ENCODE peak calls at places on chromosome 7, in seven cellular contexts. S is PC-3, L is fibroblast of lung, V is HCT116, D is IMR-90, R is hepatocyte, W is SK-N-SH. U is an unnamed sample. For H3K27me3, the result is how much of the 10 kb centered on the place peaks cover.

GRCh38 chr7:1586126-1586826 is 16.4 kb upstream of the PSMG3 start:
- DNase-seq in S (no peak), L (no peak), V (no peak), D (no peak), R (no peak), W (peak), U (no peak)

GRCh38 chr7:134865001-134865845 is 85.8 kb downstream of the CALD1 start:
- DNase-seq in S (no peak), L (peak), V (no peak), D (peak), R (no peak), W (no peak), U (no peak)

GRCh38 chr7:24073651-24074420 is 210.2 kb upstream of the NPY start:
- DNase-seq in S (no peak), L (no peak), V (no peak), D (no peak), R (no peak), W (no peak), U (no peak)

GRCh38 chr7:135362871-135363270 is 129.2 kb downstream of the STRA8 start:
- DNase-seq in S (no peak), L (no peak), V (no peak), D (no peak), R (no peak), W (no peak), U (no peak)

GRCh38 chr7:45646996-45647411 is 72.8 kb downstream of the ADCY1 start:
- DNase-seq in S (no peak), L (no peak), V (no peak), D (peak), R (no peak), W (peak), U (no peak)

GRCh38 chr7:129635300-129636029 is 23.9 kb downstream of the NRF1 start:
- DNase-seq in S (peak), L (peak), V (peak), D (peak), R (peak), W (peak), U (peak)

GRCh38 chr7:129085148-129085547 is 30.2 kb upstream of the TNPO3 start:
- DNase-seq in S (no peak), L (no peak), V (no peak), D (no peak), R (no peak), W (no peak), U (no peak)

GRCh38 chr7:157150825-157151412 is 12.2 kb downstream of the UBE3C start:
- DNase-seq in S (no peak), L (peak), V (no peak), D (peak), R (peak), W (peak), U (no peak)

GRCh38 chr7:45028920-45029344 is 28.9 kb downstream of the CCM2 start:
- DNase-seq in S (no peak), L (no peak), V (no peak), D (no peak), R (no peak), W (no peak), U (no peak)

GRCh38 chr7:22675917-22676343 is 51.1 kb upstream of the IL6 start:
- DNase-seq in S (no peak), L (peak), V (no peak), D (peak), R (peak), W (no peak), U (no peak)

GRCh38 chr7:30501264-30501663 is 3.4 kb downstream of the GGCT start:
- DNase-seq in S (no peak), L (no peak), V (no peak), D (no peak), R (no peak), W (no peak), U (no peak)

GRCh38 chr7:90261441-90261840 is 16.5 kb downstream of the CFAP69 start:
- DNase-seq in S (no peak), L (no peak), V (no peak), D (no peak), R (no peak), W (no peak), U (no peak)

GRCh38 chr7:94655884-94656657 is at the start of gene SGCE:
- DNase-seq in S (peak), L (peak), V (peak), D (peak), R (peak), W (peak), U (peak)

GRCh38 chr7:28685660-28686417 is 272.3 kb downstream of the TRIL start:
- DNase-seq in S (peak), L (peak), V (peak), D (peak), R (peak), W (peak), U (peak)

GRCh38 chr7:50229964-50230363 is 74.6 kb upstream of the IKZF1 start:
- DNase-seq in S (peak), L (no peak), V (peak), D (peak), R (no peak), W (no peak), U (no peak)

GRCh38 chr7:19400771-19401254 is 255.6 kb upstream of the FERD3L start:
- DNase-seq in S (no peak), L (no peak), V (no peak), D (no peak), R (no peak), W (no peak), U (no peak)

GRCh38 chr7:65750511-65751344 is 122.1 kb upstream of the VKORC1L1 start:
- DNase-seq in S (peak), L (peak), V (peak), D (peak), R (peak), W (peak), U (peak)

GRCh38 chr7:39587393-39587792 is 21.2 kb downstream of the YAE1 start:
- DNase-seq in S (peak), L (peak), V (no peak), D (peak), R (no peak), W (no peak), U (no peak)

GRCh38 chr7:6248581-6248980 is 23.8 kb downstream of the CYTH3 start:
- DNase-seq in S (peak), L (peak), V (no peak), D (peak), R (no peak), W (no peak), U (no peak)

GRCh38 chr7:143299840-143300239 is 11.7 kb downstream of the CASP2 start:
- DNase-seq in S (peak), L (no peak), V (peak), D (no peak), R (peak), W (peak), U (no peak)

GRCh38 chr7:135247746-135248471 is 14.3 kb downstream of the STRA8 start:
- DNase-seq in S (no peak), L (no peak), V (no peak), D (no peak), R (peak), W (no peak), U (no peak)

GRCh38 chr7:70215491-70215890 is 617.2 kb downstream of the AUTS2 start:
- DNase-seq in S (no peak), L (peak), V (no peak), D (no peak), R (no peak), W (no peak), U (no peak)

GRCh38 chr7:130814753-130815152 is 80.7 kb upstream of the KLF14 start:
- DNase-seq in S (peak), L (peak), V (peak), D (peak), R (no peak), W (no peak), U (no peak)

GRCh38 chr7:107312418-107312817 is 143.6 kb downstream of the HBP1 start:
- DNase-seq in S (peak), L (no peak), V (no peak), D (peak), R (no peak), W (no peak), U (no peak)

GRCh38 chr7:124879103-124879502 is 50.5 kb downstream of the POT1 start:
- DNase-seq in S (no peak), L (no peak), V (no peak), D (no peak), R (no peak), W (no peak), U (no peak)

GRCh38 chr7:44152971-44153947 is 12.1 kb upstream of the MYL7 start:
- DNase-seq in S (no peak), L (no peak), V (no peak), D (no peak), R (no peak), W (no peak), U (no peak)

GRCh38 chr7:131190146-131190545 is 137.5 kb upstream of the MKLN1 start:
- DNase-seq in S (no peak), L (no peak), V (no peak), D (peak), R (peak), W (no peak), U (peak)

GRCh38 chr7:25849361-25850184 is 302.4 kb upstream of the NFE2L3 start:
- DNase-seq in S (peak), L (peak), V (no peak), D (peak), R (peak), W (no peak), U (peak)

GRCh38 chr7:42753322-42753721 is 158.5 kb downstream of the C7orf25 start:
- DNase-seq in S (no peak), L (no peak), V (no peak), D (no peak), R (no peak), W (no peak), U (no peak)

GRCh38 chr7:42750142-42750541 is 161.7 kb downstream of the C7orf25 start:
- DNase-seq in S (no peak), L (no peak), V (no peak), D (no peak), R (no peak), W (no peak), U (no peak)

GRCh38 chr7:42758124-42758523 is 153.7 kb downstream of the C7orf25 start:
- DNase-seq in S (peak), L (no peak), V (no peak), D (no peak), R (no peak), W (no peak), U (no peak)

GRCh38 chr7:42753917-42754363 is 157.9 kb downstream of the C7orf25 start:
- DNase-seq in S (no peak), L (no peak), V (no peak), D (no peak), R (no peak), W (no peak), U (no peak)
- H3K4me2 ChIP-seq in S (no peak), L (no peak), V (no peak), D (no peak), R (no peak), W (no peak), U (no peak)

DNA sequence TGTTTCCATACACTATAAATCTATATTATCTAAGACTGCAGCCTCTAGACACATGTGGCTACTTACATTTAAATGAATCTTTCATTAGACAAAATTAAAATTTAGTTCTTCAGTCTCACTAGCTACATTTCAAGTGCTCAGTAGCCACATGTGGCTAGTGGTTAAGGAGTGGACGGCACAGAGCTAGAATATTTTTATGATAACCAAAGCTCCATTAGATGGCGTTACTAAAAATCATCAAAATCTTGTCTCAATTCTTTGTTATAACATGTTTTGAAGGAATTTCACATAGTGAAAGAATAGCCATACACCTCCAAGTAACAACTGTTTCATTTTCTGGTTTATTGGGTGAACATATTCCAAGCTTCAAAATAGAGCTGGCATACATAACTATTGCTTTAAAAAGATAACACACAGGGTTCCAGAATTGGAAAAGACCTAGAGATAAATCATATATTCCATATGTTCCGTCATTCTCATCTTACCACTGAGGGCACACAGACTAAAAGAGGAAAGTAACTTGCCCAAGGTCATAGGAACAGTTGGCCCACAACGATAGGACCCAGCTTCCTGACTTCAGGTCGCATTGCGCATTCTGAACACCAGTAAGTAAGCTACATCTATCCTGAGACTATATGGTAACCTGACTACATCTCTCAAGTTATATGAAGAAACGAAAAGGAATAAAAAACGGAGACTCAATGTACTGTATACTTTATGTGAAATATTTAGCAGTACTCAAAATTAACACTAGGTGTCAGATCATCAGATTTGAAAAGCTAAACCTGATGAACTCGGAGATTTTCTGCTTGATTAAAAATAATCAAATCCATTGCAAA is 66.6 kb downstream of the CAV1 start:
- DNase-seq in S (peak), L (peak), V (peak), D (peak), R (peak), W (peak), U (no peak)
- TF ChIP-seq CTCF in S (peak), L (peak), V (peak), D (peak), R (peak), W (peak), U (peak)

GRCh38 chr7:74032191-74032490 is 4.2 kb downstream of the ELN start:
- DNase-seq in S (no peak), L (peak), V (no peak), D (peak), R (no peak), W (no peak), U (no peak)

GRCh38 chr7:74030861-74031260 is 2.9 kb downstream of the ELN start:
- DNase-seq in S (no peak), L (no peak), V (no peak), D (no peak), R (no peak), W (no peak), U (no peak)

GRCh38 chr7:74032624-74033371 is 4.8 kb downstream of the ELN start:
- DNase-seq in S (no peak), L (no peak), V (no peak), D (no peak), R (no peak), W (no peak), U (no peak)

GRCh38 chr7:74031403-74032190 is 3.6 kb downstream of the ELN start:
- DNase-seq in S (no peak), L (no peak), V (no peak), D (no peak), R (no peak), W (no peak), U (no peak)

DNA sequence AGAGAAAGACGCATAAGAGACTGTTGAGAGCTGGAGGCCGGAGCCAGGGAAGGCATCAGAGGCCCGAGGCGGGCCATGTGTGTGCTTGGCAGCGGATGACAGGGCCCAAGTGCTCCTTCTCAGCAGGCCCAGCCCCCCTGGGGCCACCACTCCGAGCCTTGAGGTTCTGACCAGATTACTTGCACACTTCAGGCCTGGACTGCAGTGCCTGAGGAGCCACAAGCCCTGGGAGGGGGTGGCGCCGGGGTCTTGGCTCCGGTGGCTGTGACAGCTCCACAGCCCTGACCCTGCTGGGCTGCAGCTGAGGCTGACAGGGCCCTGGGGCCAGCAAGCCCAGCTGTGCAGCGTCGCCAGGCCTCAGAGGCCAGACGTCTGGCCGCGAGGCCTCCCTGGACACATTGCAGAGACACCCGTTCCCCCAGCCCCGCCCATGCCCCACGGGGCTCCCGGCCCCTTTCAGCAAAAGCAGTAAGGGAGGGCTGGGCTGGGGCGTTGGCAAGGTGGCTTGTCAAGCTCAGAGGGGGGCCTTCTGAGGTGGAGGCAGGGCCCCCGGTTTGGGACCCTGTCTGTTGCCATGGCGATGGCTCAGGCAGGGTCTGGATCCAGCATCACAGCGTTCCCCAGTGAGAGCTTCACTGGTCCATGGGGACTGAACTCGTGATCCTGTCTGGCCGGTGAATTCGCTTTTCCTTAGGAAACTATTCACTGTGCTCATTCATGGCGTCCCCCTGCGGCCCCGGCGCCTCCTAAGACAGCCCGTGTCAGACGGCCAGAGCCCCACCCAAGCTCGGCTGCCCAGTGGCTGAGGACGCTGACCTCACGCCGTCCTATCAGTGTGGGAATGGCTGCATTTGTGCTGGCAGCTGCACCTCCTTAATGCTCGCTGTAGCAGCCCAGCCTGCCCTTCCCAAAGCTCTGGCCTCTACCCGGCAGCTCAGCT is 5.7 kb downstream of the ELN start:
- DNase-seq in S (no peak), L (peak), V (no peak), D (no peak), R (peak), W (peak), U (peak)
- H3K27me3 ChIP-seq in S (under half), L (under half), V (under half), D (under half), R (under half), W (under half), U (under half)

DNA sequence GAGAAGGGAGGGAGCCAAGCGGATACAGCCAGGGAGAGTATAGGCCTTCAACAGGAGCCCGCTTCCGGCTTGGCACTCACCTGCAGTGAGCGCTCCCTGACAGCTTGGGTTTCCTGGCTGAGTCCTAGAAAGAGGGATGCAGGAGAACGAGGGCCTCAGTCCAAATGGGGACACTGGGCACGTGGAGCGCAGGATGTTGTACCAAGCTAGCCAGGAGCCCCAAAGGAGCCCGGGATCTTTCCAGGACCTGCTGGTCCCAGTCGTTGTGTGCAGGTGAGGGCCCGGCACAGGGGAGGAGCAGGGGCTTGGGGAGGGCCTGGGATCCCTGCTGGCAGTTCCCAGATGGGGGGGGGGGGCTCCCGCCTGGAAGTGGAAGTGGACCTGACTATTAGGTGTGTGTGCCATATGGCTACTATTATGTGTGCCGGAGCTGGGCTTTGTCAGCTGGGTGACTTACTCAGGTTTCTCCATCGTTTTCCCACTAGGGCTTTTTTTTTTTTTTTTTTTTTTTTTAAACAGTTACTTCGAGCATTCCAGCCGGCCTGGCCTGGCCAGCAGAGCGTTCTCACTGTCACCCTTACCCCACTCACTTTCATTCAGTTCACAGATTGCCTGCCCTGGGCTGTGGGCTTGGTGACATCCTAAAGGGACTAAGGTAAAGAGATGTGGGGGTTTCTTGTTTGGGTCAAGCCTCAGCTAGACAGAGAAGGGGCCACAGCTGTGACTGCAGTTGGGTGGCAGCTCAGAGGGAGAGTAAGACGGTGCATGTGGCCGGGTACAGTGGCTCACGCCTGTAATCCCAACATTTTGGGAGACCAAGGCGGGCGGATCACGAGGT is 3.8 kb downstream of the AGAP3 start:
- DNase-seq in S (no peak), L (no peak), V (no peak), D (no peak), R (peak), W (no peak), U (no peak)
- H3K4me2 ChIP-seq in S (peak), L (peak), V (no peak), D (peak), R (peak), W (peak), U (no peak)

DNA sequence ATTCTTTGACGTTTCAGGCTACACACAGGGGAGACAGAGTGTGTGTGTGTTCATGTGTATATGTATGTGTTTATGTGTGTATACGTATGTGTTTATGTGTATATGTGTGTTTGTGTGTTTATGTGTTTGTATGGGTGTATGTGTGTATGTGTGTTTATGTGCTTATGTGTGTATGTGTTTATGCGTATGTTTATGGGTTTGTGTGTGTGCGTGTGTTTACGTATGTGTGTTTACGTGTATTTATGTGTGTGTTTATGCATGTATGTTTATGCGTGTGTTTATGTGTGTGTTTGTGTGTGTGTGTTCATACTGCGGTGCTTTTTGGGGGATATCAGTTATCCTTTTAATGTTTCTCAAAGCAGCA is 39.2 kb upstream of the CNPY1 start:
- DNase-seq in S (no peak), L (no peak), V (no peak), D (no peak), R (no peak), W (no peak), U (no peak)
- TF ChIP-seq CTCF in S (no peak), L (no peak), V (no peak), D (no peak), R (no peak), W (no peak), U (no peak)

GRCh38 chr7:151204383-151205032 is 5.8 kb downstream of the H2BK1 start:
- DNase-seq in S (no peak), L (no peak), V (no peak), D (no peak), R (no peak), W (peak), U (no peak)
- H3K27me3 ChIP-seq in S (under half), L (under half), V (under half), D (half or more), R (under half), W (half or more), U (half or more)

DNA sequence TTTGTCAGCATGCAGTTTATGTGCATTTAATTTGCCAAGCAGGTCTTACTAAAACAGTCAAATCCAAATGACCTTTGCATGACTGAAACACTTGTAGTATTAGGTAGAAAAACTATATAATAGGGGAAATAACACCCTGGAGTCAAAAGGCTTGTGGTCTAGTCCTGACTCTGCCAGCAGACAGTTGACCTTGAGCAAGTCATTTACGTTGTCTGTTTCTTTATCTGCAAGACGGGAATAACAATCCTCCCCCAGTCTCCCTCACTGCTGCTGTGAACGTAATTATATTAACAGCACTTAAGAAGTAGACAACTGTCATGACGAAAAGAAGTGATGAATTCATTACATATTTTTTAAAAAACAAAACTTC is 26.1 kb downstream of the CDK6 start:
- DNase-seq in S (no peak), L (no peak), V (no peak), D (peak), R (no peak), W (no peak), U (no peak)
- H3K4me2 ChIP-seq in S (peak), L (peak), V (peak), D (peak), R (peak), W (peak), U (peak)